ENCODE peak calls at places on chromosome 3, in four cellular contexts. D is AG08396, E is kidney tubule cell, M is small intestine. U is an unnamed sample.

GRCh38 chr3:52056521-52056967 is at the start of gene DUSP7:
- DNase-seq in D (peak), E (peak), M (peak), U (no peak)

GRCh38 chr3:53823026-53823955 is 22.9 kb downstream of the CHDH start:
- DNase-seq in D (no peak), E (no peak), M (no peak), U (no peak)

GRCh38 chr3:172868565-172869172 is 118.1 kb downstream of the ECT2 start:
- DNase-seq in D (no peak), E (no peak), M (peak), U (peak)

GRCh38 chr3:59777559-59778178 is 727.8 kb upstream of the CFAP20DC start:
- DNase-seq in D (no peak), E (no peak), M (no peak), U (no peak)

GRCh38 chr3:133854971-133855370 is 40.7 kb downstream of the RAB6B start:
- DNase-seq in D (no peak), E (no peak), M (no peak), U (no peak)

GRCh38 chr3:13547591-13548371 is 1.1 kb upstream of the FBLN2 start:
- DNase-seq in D (no peak), E (no peak), M (no peak), U (no peak)

GRCh38 chr3:49183873-49184272 is 12.5 kb downstream of the KLHDC8B start:
- DNase-seq in D (no peak), E (peak), M (no peak), U (no peak)

GRCh38 chr3:113245775-113246174 is 34.4 kb downstream of the BOC start:
- DNase-seq in D (no peak), E (no peak), M (no peak), U (no peak)

GRCh38 chr3:123392871-123393620 is 55.8 kb downstream of the ADCY5 start:
- DNase-seq in D (no peak), E (peak), M (no peak), U (no peak)

GRCh38 chr3:195838714-195839113 is 27.0 kb upstream of the MUC4 start:
- DNase-seq in D (no peak), E (no peak), M (no peak), U (no peak)

GRCh38 chr3:160049570-160049969 is 60.9 kb downstream of the IL12A start:
- DNase-seq in D (no peak), E (no peak), M (no peak), U (no peak)

GRCh38 chr3:20125912-20126311 is 60.1 kb downstream of the SGO1 start:
- DNase-seq in D (no peak), E (no peak), M (no peak), U (no peak)

GRCh38 chr3:64741344-64741743 is 53.5 kb upstream of the ADAMTS9 start:
- DNase-seq in D (no peak), E (no peak), M (no peak), U (no peak)

GRCh38 chr3:104903064-104903463 is 463.6 kb upstream of the ALCAM start:
- DNase-seq in D (no peak), E (no peak), M (no peak), U (no peak)

GRCh38 chr3:45765286-45765851 is 31.0 kb downstream of the SLC6A20 start:
- DNase-seq in D (no peak), E (no peak), M (no peak), U (no peak)

GRCh38 chr3:72011495-72011894 is 226.5 kb upstream of the PROK2 start:
- DNase-seq in D (peak), E (peak), M (no peak), U (no peak)

GRCh38 chr3:69009559-69010410 is 3.7 kb downstream of the EOGT start:
- DNase-seq in D (peak), E (no peak), M (no peak), U (no peak)

U was measured in DMS79.